ENCODE peak calls at places on chromosomes 2 and 18, in five cellular contexts. A is transverse colon; K is naive thymus-derived CD4-positive, alpha-beta T cell; M is nephron progenitor cell; J is brain microvascular endothelial cell. X is an unnamed sample.

GRCh38 chr2:22282215-22282614 is 1102.8 kb upstream of the KLHL29 start:
- DNase-seq in A (no peak), K (no peak), M (no peak), J (no peak), X (no peak)

GRCh38 chr18:47931707-47932103 is 1.2 kb upstream of the SMAD2 start:
- DNase-seq in A (peak), K (peak), M (no peak), J (no peak), X (peak)

GRCh38 chr2:200081221-200081620 is 125.8 kb downstream of the MAIP1 start:
- DNase-seq in A (no peak), K (no peak), M (peak), J (no peak), X (no peak)

GRCh38 chr2:1736997-1737480 is 7.3 kb downstream of the PXDN start:
- DNase-seq in A (no peak), K (no peak), M (no peak), J (peak), X (no peak)

GRCh38 chr2:62032096-62032495 is 126.6 kb downstream of the COMMD1 start:
- DNase-seq in A (no peak), K (no peak), M (no peak), J (no peak), X (no peak)

GRCh38 chr2:84427235-84428138 is 31.6 kb downstream of the SUCLG1 start:
- DNase-seq in A (no peak), K (no peak), M (no peak), J (no peak), X (no peak)

GRCh38 chr18:23844991-23845680 is 155.9 kb downstream of the LAMA3 start:
- DNase-seq in A (no peak), K (no peak), M (peak), J (no peak), X (no peak)

GRCh38 chr18:6055711-6056110 is 160.4 kb upstream of the TMEM200C start:
- DNase-seq in A (no peak), K (no peak), M (no peak), J (peak), X (no peak)

GRCh38 chr2:15939854-15940660 is at the start of gene MYCN:
- DNase-seq in A (peak), K (peak), M (peak), J (peak), X (peak)

GRCh38 chr2:74498500-74499268 is 719 bp downstream of the LBX2 start:
- DNase-seq in A (peak), K (no peak), M (peak), J (no peak), X (peak)

X was measured in B cell.